ENCODE peak calls at places on chromosome 2, in eight cellular contexts. One of them, this sample, is unnamed. For H3K36me3 and H3K4me1, the result is how much of the 10 kb centered on the place peaks cover.

GRCh38 chr2:111201214-111201613 is 80.5 kb downstream of the BCL2L11 start:
- DNase-seq in hepatocyte: no peak
- DNase-seq in endodermal cell: peak
- DNase-seq in prostate gland: no peak
- DNase-seq in CD4-positive, CD25-positive, alpha-beta regulatory T cell: no peak
- DNase-seq in sigmoid colon: no peak
- DNase-seq in ovary: no peak
- DNase-seq in BE2C: no peak
- DNase-seq in this sample: no peak

GRCh38 chr2:108428286-108429009 is 20.6 kb upstream of the GCC2 start:
- DNase-seq in hepatocyte: no peak
- DNase-seq in endodermal cell: no peak
- DNase-seq in prostate gland: no peak
- DNase-seq in CD4-positive, CD25-positive, alpha-beta regulatory T cell: no peak
- DNase-seq in sigmoid colon: no peak
- DNase-seq in ovary: no peak
- DNase-seq in BE2C: no peak
- DNase-seq in this sample: no peak

GRCh38 chr2:127769587-127769986 is 41.4 kb downstream of the WDR33 start:
- DNase-seq in hepatocyte: no peak
- DNase-seq in endodermal cell: no peak
- DNase-seq in prostate gland: no peak
- DNase-seq in CD4-positive, CD25-positive, alpha-beta regulatory T cell: no peak
- DNase-seq in sigmoid colon: no peak
- DNase-seq in ovary: no peak
- DNase-seq in BE2C: no peak
- DNase-seq in this sample: no peak

GRCh38 chr2:164826293-164827243 is 15.1 kb downstream of the COBLL1 start:
- DNase-seq in hepatocyte: peak
- DNase-seq in endodermal cell: no peak
- DNase-seq in prostate gland: peak
- DNase-seq in CD4-positive, CD25-positive, alpha-beta regulatory T cell: no peak
- DNase-seq in sigmoid colon: no peak
- DNase-seq in ovary: peak
- DNase-seq in BE2C: peak
- DNase-seq in this sample: no peak

GRCh38 chr2:59806486-59806885 is 747.0 kb downstream of the BCL11A start:
- DNase-seq in hepatocyte: no peak
- DNase-seq in endodermal cell: no peak
- DNase-seq in prostate gland: no peak
- DNase-seq in CD4-positive, CD25-positive, alpha-beta regulatory T cell: no peak
- DNase-seq in sigmoid colon: no peak
- DNase-seq in ovary: no peak
- DNase-seq in BE2C: no peak
- DNase-seq in this sample: no peak

GRCh38 chr2:88852753-88853402 is 161.4 kb downstream of the RPIA start:
- DNase-seq in hepatocyte: no peak
- DNase-seq in endodermal cell: no peak
- DNase-seq in prostate gland: no peak
- DNase-seq in CD4-positive, CD25-positive, alpha-beta regulatory T cell: no peak
- DNase-seq in sigmoid colon: no peak
- DNase-seq in ovary: no peak
- DNase-seq in BE2C: no peak
- DNase-seq in this sample: no peak

GRCh38 chr2:7794916-7795315 is 877.7 kb downstream of the RNF144A start:
- DNase-seq in hepatocyte: no peak
- DNase-seq in endodermal cell: no peak
- DNase-seq in prostate gland: no peak
- DNase-seq in CD4-positive, CD25-positive, alpha-beta regulatory T cell: no peak
- DNase-seq in sigmoid colon: no peak
- DNase-seq in ovary: no peak
- DNase-seq in BE2C: no peak
- DNase-seq in this sample: no peak

GRCh38 chr2:128626758-128627515 is 308.3 kb upstream of the HS6ST1 start:
- DNase-seq in hepatocyte: no peak
- DNase-seq in endodermal cell: peak
- DNase-seq in prostate gland: no peak
- DNase-seq in CD4-positive, CD25-positive, alpha-beta regulatory T cell: no peak
- DNase-seq in sigmoid colon: peak
- DNase-seq in ovary: no peak
- DNase-seq in BE2C: no peak
- DNase-seq in this sample: no peak

GRCh38 chr2:153386481-153386891 is 92.1 kb downstream of the RPRM start:
- DNase-seq in hepatocyte: no peak
- DNase-seq in endodermal cell: no peak
- DNase-seq in prostate gland: no peak
- DNase-seq in CD4-positive, CD25-positive, alpha-beta regulatory T cell: no peak
- DNase-seq in sigmoid colon: no peak
- DNase-seq in ovary: no peak
- DNase-seq in BE2C: no peak
- DNase-seq in this sample: no peak

GRCh38 chr2:158457826-158458616 is 1.3 kb downstream of the PKP4 start:
- DNase-seq in hepatocyte: peak
- DNase-seq in endodermal cell: peak
- DNase-seq in prostate gland: peak
- DNase-seq in CD4-positive, CD25-positive, alpha-beta regulatory T cell: peak
- DNase-seq in sigmoid colon: peak
- DNase-seq in ovary: peak
- DNase-seq in BE2C: peak
- DNase-seq in this sample: peak

GRCh38 chr2:99425022-99425421 is 64.8 kb downstream of the REV1 start:
- DNase-seq in hepatocyte: no peak
- DNase-seq in endodermal cell: no peak
- DNase-seq in prostate gland: no peak
- DNase-seq in CD4-positive, CD25-positive, alpha-beta regulatory T cell: no peak
- DNase-seq in sigmoid colon: no peak
- DNase-seq in ovary: no peak
- DNase-seq in BE2C: no peak
- DNase-seq in this sample: no peak

GRCh38 chr2:130898553-130898952 is 61.8 kb downstream of the ARHGEF4 start:
- DNase-seq in hepatocyte: no peak
- DNase-seq in endodermal cell: no peak
- DNase-seq in prostate gland: no peak
- DNase-seq in CD4-positive, CD25-positive, alpha-beta regulatory T cell: no peak
- DNase-seq in sigmoid colon: no peak
- DNase-seq in ovary: no peak
- DNase-seq in BE2C: no peak
- DNase-seq in this sample: no peak

GRCh38 chr2:238698451-238699306 is 149.2 kb upstream of the TWIST2 start:
- DNase-seq in hepatocyte: no peak
- DNase-seq in endodermal cell: peak
- DNase-seq in prostate gland: no peak
- DNase-seq in CD4-positive, CD25-positive, alpha-beta regulatory T cell: no peak
- DNase-seq in sigmoid colon: no peak
- DNase-seq in ovary: no peak
- DNase-seq in BE2C: no peak
- DNase-seq in this sample: no peak

DNA sequence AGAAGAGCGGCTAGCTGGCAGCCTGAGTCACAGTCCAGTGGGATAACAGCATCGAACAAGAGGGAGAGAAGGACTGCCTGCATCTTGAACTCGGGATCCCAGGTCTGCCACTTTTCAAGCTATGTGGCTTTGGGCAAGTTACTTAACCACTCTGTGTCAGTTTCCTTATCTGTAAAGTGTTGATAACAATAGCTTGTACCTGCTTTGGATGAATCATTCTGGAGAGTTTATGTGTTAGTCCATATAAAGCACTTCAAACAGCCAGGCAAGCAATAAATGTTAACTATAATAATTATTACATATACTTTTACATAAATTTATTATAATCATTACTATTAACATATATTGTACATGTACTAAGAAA is 4.6 kb downstream of the DYSF start:
- DNase-seq in hepatocyte: no peak
- DNase-seq in endodermal cell: no peak
- DNase-seq in prostate gland: no peak
- DNase-seq in CD4-positive, CD25-positive, alpha-beta regulatory T cell: no peak
- DNase-seq in sigmoid colon: no peak
- DNase-seq in ovary: no peak
- DNase-seq in BE2C: no peak
- DNase-seq in this sample: no peak
- H3K36me3 ChIP-seq in hepatocyte: under half
- H3K36me3 ChIP-seq in endodermal cell: under half
- H3K36me3 ChIP-seq in prostate gland: under half
- H3K36me3 ChIP-seq in CD4-positive, CD25-positive, alpha-beta regulatory T cell: under half
- H3K36me3 ChIP-seq in sigmoid colon: under half
- H3K36me3 ChIP-seq in ovary: under half
- H3K36me3 ChIP-seq in BE2C: under half
- H3K36me3 ChIP-seq in this sample: under half

DNA sequence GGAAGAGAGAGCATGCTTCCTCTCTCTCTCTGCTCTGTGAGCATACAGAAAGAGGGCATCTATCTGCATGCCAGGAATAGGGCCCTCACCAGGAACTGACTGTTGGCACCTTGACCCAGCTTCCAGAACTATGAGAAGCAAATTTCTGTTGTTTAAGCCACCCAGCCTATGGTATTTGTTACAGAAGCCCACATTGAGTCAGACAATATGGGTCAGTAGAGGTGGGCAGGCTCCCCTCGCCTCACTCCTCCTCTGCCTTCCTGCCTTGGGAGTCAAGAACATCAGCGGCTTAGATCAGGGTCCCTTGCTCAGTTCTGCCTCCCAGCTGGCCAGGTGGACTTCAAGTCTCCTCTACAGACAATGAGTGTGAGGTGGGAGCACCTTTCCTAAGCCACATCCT is 92.3 kb downstream of the COPS8 start:
- DNase-seq in hepatocyte: no peak
- DNase-seq in endodermal cell: no peak
- DNase-seq in prostate gland: no peak
- DNase-seq in CD4-positive, CD25-positive, alpha-beta regulatory T cell: no peak
- DNase-seq in sigmoid colon: peak
- DNase-seq in ovary: no peak
- DNase-seq in BE2C: no peak
- DNase-seq in this sample: no peak
- H3K4me1 ChIP-seq in hepatocyte: under half
- H3K4me1 ChIP-seq in endodermal cell: under half
- H3K4me1 ChIP-seq in prostate gland: under half
- H3K4me1 ChIP-seq in CD4-positive, CD25-positive, alpha-beta regulatory T cell: under half
- H3K4me1 ChIP-seq in sigmoid colon: under half
- H3K4me1 ChIP-seq in ovary: under half
- H3K4me1 ChIP-seq in BE2C: under half
- H3K4me1 ChIP-seq in this sample: under half

GRCh38 chr2:44462934-44463849 is 101.4 kb downstream of the CAMKMT start:
- DNase-seq in hepatocyte: no peak
- DNase-seq in endodermal cell: peak
- DNase-seq in prostate gland: no peak
- DNase-seq in CD4-positive, CD25-positive, alpha-beta regulatory T cell: no peak
- DNase-seq in sigmoid colon: no peak
- DNase-seq in ovary: no peak
- DNase-seq in BE2C: no peak
- DNase-seq in this sample: peak

GRCh38 chr2:44455877-44456276 is 94.1 kb downstream of the CAMKMT start:
- DNase-seq in hepatocyte: no peak
- DNase-seq in endodermal cell: no peak
- DNase-seq in prostate gland: no peak
- DNase-seq in CD4-positive, CD25-positive, alpha-beta regulatory T cell: no peak
- DNase-seq in sigmoid colon: no peak
- DNase-seq in ovary: no peak
- DNase-seq in BE2C: no peak
- DNase-seq in this sample: no peak

GRCh38 chr2:44456946-44457345 is 95.2 kb downstream of the CAMKMT start:
- DNase-seq in hepatocyte: no peak
- DNase-seq in endodermal cell: no peak
- DNase-seq in prostate gland: no peak
- DNase-seq in CD4-positive, CD25-positive, alpha-beta regulatory T cell: no peak
- DNase-seq in sigmoid colon: no peak
- DNase-seq in ovary: no peak
- DNase-seq in BE2C: no peak
- DNase-seq in this sample: no peak

GRCh38 chr2:44464437-44464836 is 102.7 kb downstream of the CAMKMT start:
- DNase-seq in hepatocyte: no peak
- DNase-seq in endodermal cell: no peak
- DNase-seq in prostate gland: no peak
- DNase-seq in CD4-positive, CD25-positive, alpha-beta regulatory T cell: no peak
- DNase-seq in sigmoid colon: no peak
- DNase-seq in ovary: no peak
- DNase-seq in BE2C: no peak
- DNase-seq in this sample: no peak

DNA sequence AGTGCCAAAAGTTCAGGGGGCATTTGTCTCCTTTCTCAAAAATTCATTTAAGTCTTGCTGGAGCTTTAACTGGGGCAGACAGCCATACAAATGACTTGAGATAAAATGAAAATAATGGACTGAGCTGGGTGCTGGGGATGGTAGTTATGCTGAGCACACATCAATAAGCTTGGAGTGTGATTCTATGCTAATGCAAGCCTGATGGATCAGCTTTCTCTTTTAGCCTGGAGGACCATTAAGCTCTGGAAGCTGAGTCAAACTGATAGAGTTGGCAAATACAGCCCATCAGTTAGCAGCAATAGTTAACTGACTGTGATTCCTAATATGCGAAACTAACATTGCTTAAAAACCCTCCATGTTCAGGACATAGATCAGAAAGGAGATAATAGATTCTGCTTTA is 98.0 kb downstream of the CAMKMT start:
- DNase-seq in hepatocyte: no peak
- DNase-seq in endodermal cell: no peak
- DNase-seq in prostate gland: no peak
- DNase-seq in CD4-positive, CD25-positive, alpha-beta regulatory T cell: no peak
- DNase-seq in sigmoid colon: no peak
- DNase-seq in ovary: no peak
- DNase-seq in BE2C: no peak
- DNase-seq in this sample: no peak
- H3K4me3 ChIP-seq in hepatocyte: no peak
- H3K4me3 ChIP-seq in endodermal cell: no peak
- H3K4me3 ChIP-seq in prostate gland: no peak
- H3K4me3 ChIP-seq in CD4-positive, CD25-positive, alpha-beta regulatory T cell: no peak
- H3K4me3 ChIP-seq in sigmoid colon: no peak
- H3K4me3 ChIP-seq in ovary: no peak
- H3K4me3 ChIP-seq in BE2C: no peak
- H3K4me3 ChIP-seq in this sample: no peak

GRCh38 chr2:101293544-101293943 is 15.0 kb downstream of the RNF149 start:
- DNase-seq in hepatocyte: no peak
- DNase-seq in endodermal cell: no peak
- DNase-seq in prostate gland: no peak
- DNase-seq in CD4-positive, CD25-positive, alpha-beta regulatory T cell: no peak
- DNase-seq in sigmoid colon: no peak
- DNase-seq in ovary: no peak
- DNase-seq in BE2C: no peak
- DNase-seq in this sample: no peak

GRCh38 chr2:101291973-101292372 is 16.5 kb downstream of the RNF149 start:
- DNase-seq in hepatocyte: no peak
- DNase-seq in endodermal cell: no peak
- DNase-seq in prostate gland: no peak
- DNase-seq in CD4-positive, CD25-positive, alpha-beta regulatory T cell: no peak
- DNase-seq in sigmoid colon: no peak
- DNase-seq in ovary: no peak
- DNase-seq in BE2C: no peak
- DNase-seq in this sample: no peak

GRCh38 chr2:101287303-101287702 is 21.2 kb downstream of the RNF149 start:
- DNase-seq in hepatocyte: no peak
- DNase-seq in endodermal cell: no peak
- DNase-seq in prostate gland: no peak
- DNase-seq in CD4-positive, CD25-positive, alpha-beta regulatory T cell: no peak
- DNase-seq in sigmoid colon: no peak
- DNase-seq in ovary: no peak
- DNase-seq in BE2C: no peak
- DNase-seq in this sample: no peak

GRCh38 chr2:101286684-101287083 is 21.8 kb downstream of the RNF149 start:
- DNase-seq in hepatocyte: no peak
- DNase-seq in endodermal cell: no peak
- DNase-seq in prostate gland: no peak
- DNase-seq in CD4-positive, CD25-positive, alpha-beta regulatory T cell: no peak
- DNase-seq in sigmoid colon: no peak
- DNase-seq in ovary: no peak
- DNase-seq in BE2C: no peak
- DNase-seq in this sample: no peak

GRCh38 chr2:101290711-101291110 is 17.8 kb downstream of the RNF149 start:
- DNase-seq in hepatocyte: no peak
- DNase-seq in endodermal cell: no peak
- DNase-seq in prostate gland: no peak
- DNase-seq in CD4-positive, CD25-positive, alpha-beta regulatory T cell: no peak
- DNase-seq in sigmoid colon: no peak
- DNase-seq in ovary: no peak
- DNase-seq in BE2C: no peak
- DNase-seq in this sample: no peak
- H3K36me3 ChIP-seq in hepatocyte: under half
- H3K36me3 ChIP-seq in endodermal cell: half or more
- H3K36me3 ChIP-seq in prostate gland: under half
- H3K36me3 ChIP-seq in CD4-positive, CD25-positive, alpha-beta regulatory T cell: half or more
- H3K36me3 ChIP-seq in sigmoid colon: half or more
- H3K36me3 ChIP-seq in ovary: under half
- H3K36me3 ChIP-seq in BE2C: under half
- H3K36me3 ChIP-seq in this sample: half or more

This sample was measured in HAP-1.